ENCODE peak calls at places on chromosomes 13 and 19, in six cellular contexts. F, K, P, H, T and V are unnamed samples.

GRCh38 chr13:39020853-39021462 is 16.9 kb downstream of the PROSER1 start:
- DNase-seq in F (no peak), K (no peak), P (no peak), H (no peak), T (no peak), V (no peak)

GRCh38 chr19:20078696-20079095 is 896 bp downstream of the ZNF90 start:
- DNase-seq in F (no peak), K (no peak), P (peak), H (no peak), T (no peak), V (no peak)

GRCh38 chr19:29259867-29260281 is 46.9 kb upstream of the UQCRFS1 start:
- DNase-seq in F (no peak), K (no peak), P (no peak), H (no peak), T (no peak), V (no peak)

GRCh38 chr19:15137777-15138176 is 30.6 kb downstream of the SYDE1 start:
- DNase-seq in F (no peak), K (no peak), P (peak), H (no peak), T (no peak), V (no peak)

GRCh38 chr13:21957833-21958232 is 287.0 kb downstream of the FGF9 start:
- DNase-seq in F (no peak), K (no peak), P (peak), H (no peak), T (no peak), V (no peak)

GRCh38 chr19:29517946-29518345 is 7.8 kb upstream of the VSTM2B start:
- DNase-seq in F (no peak), K (no peak), P (no peak), H (no peak), T (no peak), V (no peak)

GRCh38 chr13:47831265-47831664 is 169.8 kb downstream of the SUCLA2 start:
- DNase-seq in F (no peak), K (no peak), P (peak), H (no peak), T (no peak), V (no peak)

GRCh38 chr13:29548722-29549446 is 46.6 kb downstream of the SLC7A1 start:
- DNase-seq in F (no peak), K (no peak), P (peak), H (no peak), T (no peak), V (no peak)

GRCh38 chr19:48351341-48351752 is 12.4 kb downstream of the TMEM143 start:
- DNase-seq in F (no peak), K (peak), P (peak), H (peak), T (no peak), V (no peak)

GRCh38 chr19:54209748-54210494 is 9.3 kb downstream of the RPS9 start:
- DNase-seq in F (peak), K (peak), P (peak), H (peak), T (no peak), V (peak)

GRCh38 chr13:33256148-33256547 is 29.4 kb downstream of the STARD13 start:
- DNase-seq in F (no peak), K (no peak), P (no peak), H (no peak), T (no peak), V (no peak)

GRCh38 chr13:22964245-22964966 is 216.4 kb upstream of the SGCG start:
- DNase-seq in F (no peak), K (peak), P (no peak), H (no peak), T (no peak), V (no peak)

GRCh38 chr19:32406161-32407003 is 812 bp downstream of the DPY19L3 start:
- DNase-seq in F (no peak), K (peak), P (peak), H (no peak), T (no peak), V (no peak)

GRCh38 chr13:29924951-29925350 is 74.5 kb upstream of the UBL3 start:
- DNase-seq in F (no peak), K (no peak), P (no peak), H (no peak), T (no peak), V (no peak)

GRCh38 chr13:21069561-21070004 is 8.2 kb upstream of the LATS2 start:
- DNase-seq in F (peak), K (no peak), P (peak), H (no peak), T (no peak), V (peak)

GRCh38 chr19:1856698-1857603 is 6.4 kb downstream of the KLF16 start:
- DNase-seq in F (no peak), K (peak), P (peak), H (peak), T (no peak), V (no peak)

GRCh38 chr19:30231408-30232318 is 140.5 kb upstream of the ZNF536 start:
- DNase-seq in F (no peak), K (no peak), P (no peak), H (no peak), T (no peak), V (no peak)

GRCh38 chr19:39788244-39788643 is 9.6 kb downstream of the LEUTX start:
- DNase-seq in F (no peak), K (no peak), P (no peak), H (no peak), T (no peak), V (no peak)

GRCh38 chr19:10419646-10420443 is 493 bp upstream of the PDE4A start:
- DNase-seq in F (no peak), K (no peak), P (peak), H (no peak), T (no peak), V (no peak)

GRCh38 chr13:108924154-108924940 is 294.9 kb downstream of the MYO16 start:
- DNase-seq in F (no peak), K (no peak), P (peak), H (no peak), T (no peak), V (no peak)

GRCh38 chr19:53553865-53554791 is 16.2 kb downstream of the ZNF331 start:
- DNase-seq in F (peak), K (peak), P (peak), H (peak), T (peak), V (no peak)

GRCh38 chr13:100392709-100393630 is 195.6 kb downstream of the GGACT start:
- DNase-seq in F (peak), K (peak), P (peak), H (peak), T (peak), V (peak)

GRCh38 chr19:10191347-10191746 is 3.4 kb downstream of the DNMT1 start:
- DNase-seq in F (peak), K (no peak), P (peak), H (no peak), T (no peak), V (peak)

GRCh38 chr19:11091343-11092153 is 2.3 kb downstream of the LDLR start:
- DNase-seq in F (peak), K (peak), P (peak), H (peak), T (no peak), V (peak)

GRCh38 chr13:104385409-104385808 is 1319.2 kb upstream of the SLC10A2 start:
- DNase-seq in F (no peak), K (no peak), P (peak), H (no peak), T (no peak), V (no peak)

GRCh38 chr19:3375221-3376088 is 9.1 kb downstream of the NFIC start:
- DNase-seq in F (no peak), K (peak), P (peak), H (peak), T (no peak), V (no peak)

GRCh38 chr19:6110360-6110977 is at the start of gene RFX2:
- DNase-seq in F (peak), K (peak), P (peak), H (peak), T (peak), V (peak)

GRCh38 chr19:6109947-6110346 is 353 bp downstream of the RFX2 start:
- DNase-seq in F (no peak), K (peak), P (peak), H (no peak), T (no peak), V (no peak)

GRCh38 chr19:6113616-6114188 is 3.4 kb upstream of the RFX2 start:
- DNase-seq in F (no peak), K (no peak), P (peak), H (no peak), T (no peak), V (no peak)

GRCh38 chr19:6105444-6105843 is 4.9 kb downstream of the RFX2 start:
- DNase-seq in F (no peak), K (no peak), P (no peak), H (no peak), T (no peak), V (no peak)

DNA sequence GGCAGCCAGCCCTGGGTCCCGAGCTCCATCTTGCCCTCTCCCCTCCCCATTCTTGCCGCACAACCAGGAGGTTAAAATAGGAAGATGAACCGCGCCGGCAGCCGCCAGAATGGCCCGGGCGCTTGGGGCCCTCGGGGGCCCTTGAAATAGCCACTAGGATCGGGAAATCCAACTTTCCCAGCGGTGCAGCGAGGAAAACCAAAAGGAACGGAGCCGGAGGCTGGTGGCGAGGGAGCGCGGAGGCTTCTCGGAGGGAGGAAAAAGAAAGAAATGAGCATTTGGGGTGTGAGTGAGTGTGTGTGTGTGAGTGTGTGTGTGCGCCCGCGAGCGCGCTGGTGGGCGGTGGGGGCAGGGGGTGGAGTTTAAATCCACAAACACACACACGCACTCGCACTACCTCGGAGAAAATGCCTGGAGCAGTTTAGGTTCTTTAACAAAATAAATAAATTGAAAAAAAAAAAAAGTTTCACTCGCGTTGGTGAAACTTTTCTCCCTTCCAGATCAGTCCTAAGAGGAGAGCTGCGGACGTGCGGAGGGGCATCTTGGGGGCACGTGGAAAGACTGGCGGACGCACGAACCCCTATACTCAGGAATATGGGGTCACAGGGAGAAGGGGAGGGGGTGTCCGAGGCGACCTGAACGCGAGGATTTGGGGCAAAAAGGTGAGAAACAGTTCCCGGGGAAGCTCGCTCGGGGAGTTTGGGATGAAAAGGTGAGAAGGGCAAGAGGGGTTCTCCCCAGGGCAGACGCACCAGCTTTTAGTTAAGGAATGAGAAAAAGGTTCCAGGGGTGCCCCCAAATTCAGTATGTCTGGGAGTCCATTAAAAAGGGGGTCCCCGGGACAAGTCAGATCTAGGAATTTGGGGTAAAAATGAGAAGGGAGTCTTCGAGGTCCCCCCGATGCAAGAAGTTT is 1.3 kb downstream of the RFX2 start:
- DNase-seq in F (no peak), K (peak), P (peak), H (peak), T (no peak), V (no peak)
- H3K4me3 ChIP-seq in F (peak), K (peak), P (peak), H (peak), T (peak), V (peak)

GRCh38 chr19:44757057-44757734 is 8.7 kb downstream of the BCL3 start:
- DNase-seq in F (no peak), K (no peak), P (no peak), H (peak), T (no peak), V (no peak)

GRCh38 chr19:44759083-44759804 is 10.7 kb downstream of the BCL3 start:
- DNase-seq in F (no peak), K (no peak), P (no peak), H (no peak), T (no peak), V (no peak)

GRCh38 chr19:44756089-44756562 is 7.6 kb downstream of the BCL3 start:
- DNase-seq in F (no peak), K (no peak), P (no peak), H (no peak), T (no peak), V (no peak)

GRCh38 chr19:44758596-44758995 is 10.1 kb downstream of the BCL3 start:
- DNase-seq in F (no peak), K (no peak), P (no peak), H (no peak), T (no peak), V (no peak)

GRCh38 chr19:44757735-44758505 is 9.4 kb downstream of the BCL3 start:
- DNase-seq in F (no peak), K (no peak), P (no peak), H (peak), T (no peak), V (no peak)
- H3K4me3 ChIP-seq in F (no peak), K (no peak), P (no peak), H (peak), T (peak), V (peak)

GRCh38 chr13:98690348-98691041 is 62.0 kb downstream of the SLC15A1 start:
- DNase-seq in F (no peak), K (no peak), P (no peak), H (no peak), T (no peak), V (no peak)
- H3K4me3 ChIP-seq in F (no peak), K (no peak), P (no peak), H (no peak), T (no peak), V (no peak)

DNA sequence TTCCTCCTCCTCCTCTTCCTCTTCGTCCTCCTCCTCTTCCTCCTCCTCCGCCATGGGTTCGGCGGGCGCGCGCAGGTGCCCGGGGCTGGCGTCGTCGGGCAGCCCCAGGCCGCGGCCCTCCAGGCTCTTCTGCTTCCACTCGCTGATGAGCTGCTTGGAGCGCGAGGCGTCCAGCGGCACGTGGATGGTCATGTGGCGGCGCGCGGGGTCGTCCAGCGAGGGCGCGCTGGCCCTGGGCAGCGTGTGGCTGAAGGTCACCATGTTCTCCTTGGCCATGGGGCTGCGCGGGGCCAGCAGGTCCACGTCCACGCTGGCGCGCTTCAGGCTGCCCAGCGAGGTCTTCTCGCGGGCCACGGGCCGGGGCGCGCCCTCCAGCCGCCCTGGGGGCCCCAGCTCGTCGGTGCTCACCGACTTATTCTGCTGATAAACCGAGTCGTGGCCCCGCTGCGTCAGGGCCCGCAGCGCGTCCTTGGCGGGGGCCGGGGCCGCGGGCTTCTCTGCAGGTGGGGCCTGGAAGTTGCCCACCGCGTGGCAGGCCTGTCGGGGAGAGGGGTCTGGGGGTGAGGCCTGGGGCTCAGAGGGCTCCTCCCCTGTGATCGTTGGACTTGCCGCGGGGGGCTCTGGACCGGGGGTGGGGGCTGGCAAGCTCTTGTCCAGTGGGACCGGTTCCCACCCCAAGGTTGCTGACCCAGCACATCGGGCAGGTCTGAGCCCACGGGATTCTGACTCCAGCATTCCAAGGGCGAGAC is 8.2 kb downstream of the PLPPR3 start:
- DNase-seq in F (no peak), K (no peak), P (no peak), H (no peak), T (no peak), V (no peak)
- H3K4me3 ChIP-seq in F (no peak), K (no peak), P (no peak), H (no peak), T (no peak), V (no peak)

GRCh38 chr19:33780746-33781145 is 15.9 kb upstream of the KCTD15 start:
- DNase-seq in F (no peak), K (no peak), P (peak), H (no peak), T (no peak), V (no peak)

GRCh38 chr19:33780251-33780650 is 16.4 kb upstream of the KCTD15 start:
- DNase-seq in F (no peak), K (no peak), P (no peak), H (no peak), T (no peak), V (no peak)

GRCh38 chr19:33779849-33780248 is 16.8 kb upstream of the KCTD15 start:
- DNase-seq in F (no peak), K (no peak), P (no peak), H (no peak), T (no peak), V (no peak)

GRCh38 chr19:33781996-33782395 is 14.7 kb upstream of the KCTD15 start:
- DNase-seq in F (no peak), K (no peak), P (peak), H (no peak), T (no peak), V (no peak)

DNA sequence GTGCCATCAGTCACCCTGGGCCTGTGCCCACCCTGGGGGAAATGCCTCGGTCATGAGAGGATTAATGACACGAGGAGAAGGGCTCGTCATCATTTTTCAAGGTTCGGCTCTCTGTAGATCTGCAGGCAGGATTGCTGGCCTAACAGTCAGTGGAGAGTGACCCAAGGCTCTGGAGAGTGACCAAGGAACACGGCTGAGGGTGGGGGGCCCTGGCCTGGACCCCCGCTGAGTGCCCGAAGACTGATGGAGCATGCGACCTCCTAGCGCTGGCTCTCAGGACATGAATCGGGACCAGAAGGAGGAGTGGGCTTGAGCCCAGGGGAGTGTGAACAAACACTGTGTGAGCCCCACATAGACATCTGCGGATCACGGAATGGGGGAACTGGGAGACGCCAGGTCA is 15.1 kb upstream of the KCTD15 start:
- DNase-seq in F (no peak), K (no peak), P (peak), H (no peak), T (no peak), V (no peak)
- H3K4me3 ChIP-seq in F (no peak), K (no peak), P (no peak), H (no peak), T (no peak), V (no peak)

GRCh38 chr19:37914908-37915307 is 7.9 kb downstream of the SIPA1L3 start:
- DNase-seq in F (no peak), K (no peak), P (no peak), H (no peak), T (no peak), V (no peak)
- H3K4me3 ChIP-seq in F (no peak), K (no peak), P (no peak), H (no peak), T (no peak), V (no peak)

DNA sequence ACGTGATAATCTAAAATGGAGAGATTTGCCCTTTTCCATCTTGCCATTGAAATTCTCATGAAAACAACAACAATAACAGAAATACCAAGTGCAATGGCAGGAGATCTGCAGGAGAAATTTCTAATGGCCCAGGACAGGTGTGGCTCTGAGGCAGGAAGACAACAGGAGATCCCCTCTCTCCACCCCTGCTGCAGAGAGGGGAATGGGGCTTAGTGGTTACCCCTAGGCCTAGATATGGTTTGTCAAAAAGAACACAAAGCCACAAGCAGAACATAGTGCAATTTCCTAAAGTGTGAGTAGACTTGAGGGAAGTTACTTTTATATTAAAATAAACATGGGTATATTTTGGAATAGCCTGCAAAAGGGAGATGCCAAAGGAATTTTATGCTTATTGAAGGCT is 369.5 kb downstream of the KCNRG start:
- DNase-seq in F (no peak), K (no peak), P (no peak), H (no peak), T (no peak), V (no peak)
- H3K4me3 ChIP-seq in F (no peak), K (no peak), P (no peak), H (no peak), T (no peak), V (no peak)

DNA sequence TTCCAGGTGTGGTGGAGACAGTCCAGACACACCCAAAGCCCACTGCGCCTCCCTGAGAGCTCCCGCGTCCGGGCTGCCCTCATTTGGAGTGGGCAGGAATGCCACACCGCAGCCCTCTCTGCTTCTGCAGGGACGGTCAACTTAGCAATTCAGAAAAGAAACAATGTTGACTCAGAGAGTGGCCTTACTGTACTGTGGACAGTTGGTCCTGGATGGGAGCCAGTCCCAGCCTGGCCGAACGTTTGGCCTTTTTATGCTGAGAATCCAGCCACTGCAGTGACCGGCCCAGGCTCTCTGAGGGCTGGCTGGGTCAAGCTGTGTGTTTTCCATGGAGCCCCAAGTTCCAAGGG is 7.2 kb downstream of the GAS6 start:
- DNase-seq in F (no peak), K (no peak), P (peak), H (peak), T (no peak), V (no peak)
- H3K4me3 ChIP-seq in F (no peak), K (no peak), P (no peak), H (no peak), T (no peak), V (no peak)

GRCh38 chr13:94433055-94433947 is 46.2 kb downstream of the DCT start:
- DNase-seq in F (no peak), K (no peak), P (no peak), H (no peak), T (no peak), V (no peak)
- H3K4me3 ChIP-seq in F (no peak), K (no peak), P (no peak), H (peak), T (no peak), V (no peak)